ENCODE peak calls at places on chromosomes 11 and 22, in six cellular contexts. B is fibroblast of pulmonary artery, N is RWPE2, Q is body of pancreas, Y is A673, U is A549. G is an unnamed sample.

GRCh38 chr22:45890351-45890635 is 86.7 kb downstream of the WNT7B start:
- DNase-seq in U (no peak), N (no peak), Q (no peak), Y (no peak), B (no peak), G (no peak)

GRCh38 chr22:43128928-43129424 is 14.2 kb downstream of the MCAT start:
- DNase-seq in Y (no peak), N (no peak), Q (peak), U (no peak), B (no peak), G (no peak)

GRCh38 chr22:20859615-20860014 is 808 bp downstream of the SNAP29 start:
- DNase-seq in N (no peak), U (no peak), B (no peak), Y (no peak), Q (no peak), G (no peak)

GRCh38 chr11:106723071-106723470 is 295.2 kb downstream of the GUCY1A2 start:
- DNase-seq in B (no peak), Q (no peak), U (no peak), Y (no peak), N (no peak), G (no peak)

GRCh38 chr11:15412054-15412453 is 297.3 kb downstream of the INSC start:
- DNase-seq in B (no peak), Q (no peak), N (no peak), U (no peak), Y (no peak), G (no peak)

GRCh38 chr11:55172734-55173415 is 89.1 kb upstream of the TRIM48 start:
- DNase-seq in Y (no peak), Q (peak), B (peak), N (peak), U (no peak), G (no peak)

GRCh38 chr11:89736566-89736965 is 26.5 kb downstream of the TRIM77 start:
- DNase-seq in U (no peak), N (no peak), B (no peak), Q (no peak), Y (no peak), G (no peak)

GRCh38 chr22:46336119-46337078 is 885 bp downstream of the TRMU start:
- DNase-seq in U (no peak), B (peak), Q (peak), Y (peak), N (no peak), G (no peak)

GRCh38 chr11:77082838-77083552 is 16.2 kb downstream of the CAPN5 start:
- DNase-seq in Y (peak), Q (no peak), B (peak), U (no peak), N (peak), G (peak)

GRCh38 chr11:12771875-12772274 is 97.7 kb downstream of the TEAD1 start:
- DNase-seq in N (no peak), Y (no peak), Q (no peak), B (peak), U (no peak), G (peak)

GRCh38 chr11:70270104-70270876 is at the start of gene PPFIA1:
- DNase-seq in N (peak), Q (peak), B (peak), Y (peak), U (peak), G (peak)
- TF ChIP-seq CTCF in N (peak), Q (no peak), B (no peak), Y (no peak), U (no peak), G (no peak)

DNA sequence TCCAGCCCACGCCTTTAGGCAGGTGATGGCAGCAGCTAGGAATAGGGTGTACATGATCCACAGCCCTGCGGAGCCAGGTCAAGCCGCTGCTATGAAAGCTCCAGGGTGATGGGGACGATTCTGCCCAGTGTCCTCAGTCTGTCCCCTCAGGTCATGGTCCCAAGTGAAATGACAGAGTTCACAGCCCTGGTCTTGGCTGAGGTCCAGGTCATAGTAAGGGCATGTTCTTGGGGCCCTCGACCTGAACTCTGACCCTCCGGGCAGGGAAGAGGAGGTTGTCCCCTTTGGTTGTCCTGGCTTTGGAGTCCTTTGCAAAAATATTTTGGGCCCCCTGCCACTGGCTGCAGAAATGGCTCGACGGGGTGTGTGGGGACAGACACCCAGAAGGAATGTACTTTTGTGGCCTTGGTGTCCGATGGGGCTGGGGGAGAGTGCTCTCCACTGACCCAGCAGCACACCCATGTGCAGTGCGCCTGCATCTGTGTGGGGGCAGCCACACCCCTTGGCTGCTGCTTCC is 7.3 kb downstream of the C22orf31 start:
- DNase-seq in Q (no peak), N (no peak), Y (no peak), B (no peak), U (no peak), G (no peak)
- H3K4me3 ChIP-seq in Q (no peak), N (no peak), Y (no peak), B (no peak), U (no peak), G (no peak)

GRCh38 chr11:131467645-131468270 is 97.3 kb downstream of the NTM start:
- DNase-seq in U (no peak), N (no peak), Y (no peak), Q (no peak), B (no peak), G (no peak)

GRCh38 chr11:131465056-131465455 is 94.6 kb downstream of the NTM start:
- DNase-seq in N (no peak), U (no peak), Q (no peak), Y (no peak), B (no peak), G (no peak)

GRCh38 chr11:131464024-131464423 is 93.6 kb downstream of the NTM start:
- DNase-seq in U (no peak), N (no peak), Y (no peak), B (no peak), Q (no peak), G (no peak)

GRCh38 chr11:131464481-131464880 is 94.1 kb downstream of the NTM start:
- DNase-seq in N (no peak), U (no peak), B (no peak), Q (no peak), Y (no peak), G (no peak)

DNA sequence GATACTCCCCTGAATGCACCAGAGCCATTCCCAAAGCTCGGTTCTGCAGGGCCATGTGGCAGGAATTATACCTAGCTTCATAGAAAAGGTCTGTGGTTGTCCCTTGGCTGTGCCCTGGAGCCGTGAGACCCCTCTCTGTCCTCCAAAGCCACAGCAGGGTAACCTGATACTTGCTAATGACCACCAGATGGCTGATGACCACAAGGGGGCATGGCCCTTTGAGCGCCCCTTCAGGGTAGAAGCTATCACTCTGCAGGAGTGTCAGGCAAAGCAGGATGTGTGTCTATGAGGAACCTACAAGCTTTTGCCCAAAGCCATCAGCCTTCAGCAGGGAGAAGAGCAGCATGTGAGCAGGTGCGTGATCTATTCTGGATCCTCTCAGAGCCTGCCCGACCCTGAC is 95.3 kb downstream of the NTM start:
- DNase-seq in B (no peak), Q (no peak), Y (no peak), N (no peak), U (no peak), G (no peak)
- TF ChIP-seq CTCF in B (no peak), Q (no peak), Y (no peak), N (no peak), U (no peak), G (no peak)

GRCh38 chr22:36507518-36508010 is 724 bp upstream of the FOXRED2 start:
- DNase-seq in U (no peak), N (no peak), B (no peak), Q (no peak), Y (no peak), G (no peak)
- H3K4me3 ChIP-seq in U (peak), N (peak), B (no peak), Q (no peak), Y (no peak), G (peak)

DNA sequence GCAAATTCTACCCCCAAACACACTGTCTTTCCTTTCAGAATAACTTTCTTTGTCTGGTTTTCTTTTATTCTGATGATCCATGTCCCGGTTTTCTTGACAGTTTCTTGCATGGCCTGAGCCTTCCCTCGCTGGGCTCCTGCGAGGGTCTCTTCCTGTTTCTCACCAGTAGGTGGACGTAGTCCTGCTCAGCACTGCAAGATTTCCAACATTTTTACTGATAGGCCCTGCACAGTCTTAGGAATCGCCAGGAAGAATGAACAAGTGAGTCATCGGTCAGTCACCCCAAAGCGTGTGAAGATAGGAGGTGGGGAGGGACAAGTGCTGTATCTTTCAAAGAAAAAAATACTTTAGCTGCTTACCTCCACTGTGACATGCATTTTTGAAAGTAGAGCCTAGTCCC is 16.9 kb upstream of the KIRREL3 start:
- DNase-seq in U (peak), Q (no peak), Y (peak), N (no peak), B (peak), G (peak)
- TF ChIP-seq CTCF in U (peak), Q (no peak), Y (peak), N (peak), B (peak), G (peak)

DNA sequence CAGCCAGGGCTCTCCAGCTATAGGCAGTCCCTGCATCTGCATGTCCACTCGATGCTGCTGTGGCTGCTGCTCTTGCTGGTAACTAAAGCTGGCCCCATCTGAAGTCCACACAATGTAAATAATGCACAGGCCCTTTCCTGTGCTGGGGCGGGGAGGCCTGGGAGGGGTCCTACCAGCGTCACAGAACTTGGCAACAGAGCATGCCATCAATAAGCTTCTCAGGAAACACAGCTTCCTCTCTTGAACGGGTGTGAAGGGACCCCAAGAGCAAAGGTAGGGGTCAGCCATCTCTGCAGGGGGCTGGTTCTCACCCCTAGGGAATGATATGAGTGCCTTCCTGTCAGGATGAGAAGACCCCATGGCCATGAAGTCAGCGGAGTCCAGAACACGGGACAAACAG is 39.0 kb upstream of the LYVE1 start:
- DNase-seq in B (no peak), Q (no peak), Y (no peak), N (no peak), U (no peak), G (no peak)
- H3K4me3 ChIP-seq in B (no peak), Q (no peak), Y (no peak), N (no peak), U (no peak), G (no peak)

DNA sequence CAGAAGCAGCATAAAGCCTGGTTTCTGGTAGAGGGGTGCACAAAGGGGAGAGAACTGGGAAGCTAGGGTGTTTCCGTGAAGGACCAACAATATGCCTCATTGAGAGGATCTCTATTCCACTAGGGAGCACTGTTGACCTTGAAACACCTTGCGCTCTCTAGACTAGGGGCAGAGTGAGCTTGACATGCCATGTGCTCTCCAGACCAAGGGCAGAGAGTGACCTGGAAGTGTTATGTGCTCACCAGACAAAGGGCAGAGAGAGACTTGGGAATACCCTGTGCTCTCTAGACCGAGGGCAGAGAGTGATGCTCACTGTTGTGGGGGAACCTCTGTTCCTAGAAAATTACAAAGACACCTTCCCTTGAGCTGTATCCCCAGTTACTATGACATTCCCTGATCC is 15.2 kb upstream of the EI24 start:
- DNase-seq in N (no peak), Q (no peak), U (no peak), Y (no peak), B (no peak), G (no peak)
- TF ChIP-seq CTCF in N (no peak), Q (no peak), U (no peak), Y (no peak), B (no peak), G (no peak)

G was measured in AG10803.